ENCODE peak calls at places on chromosome 18, in eight cellular contexts. L is aorta; Y is CD4-positive, CD25-positive, alpha-beta regulatory T cell; G is RWPE2; W is lower lobe of right lung; Z is osteoblast; D is SK-N-SH; K is K562. H is an unnamed sample. For H3K9me3, the result is how much of the 10 kb centered on the place peaks cover.

GRCh38 chr18:49677762-49678398 is 116.0 kb downstream of the LIPG start:
- DNase-seq in L (no peak), Y (no peak), G (no peak), W (no peak), Z (no peak), D (no peak), K (no peak), H (no peak)

GRCh38 chr18:42072407-42072806 is 117.4 kb downstream of the PIK3C3 start:
- DNase-seq in L (no peak), Y (no peak), G (no peak), W (no peak), Z (no peak), D (no peak), K (no peak), H (no peak)

GRCh38 chr18:78123144-78123909 is 856.3 kb upstream of the SALL3 start:
- DNase-seq in L (no peak), Y (no peak), G (no peak), W (no peak), Z (no peak), D (no peak), K (no peak), H (no peak)

GRCh38 chr18:11955299-11956029 is 25.8 kb upstream of the IMPA2 start:
- DNase-seq in L (peak), Y (no peak), G (no peak), W (peak), Z (peak), D (no peak), K (peak), H (no peak)

GRCh38 chr18:65988972-65989371 is 238.2 kb downstream of the CDH7 start:
- DNase-seq in L (no peak), Y (no peak), G (no peak), W (no peak), Z (no peak), D (no peak), K (no peak), H (no peak)

GRCh38 chr18:48446582-48447225 is 37.5 kb upstream of the ZBTB7C start:
- DNase-seq in L (peak), Y (no peak), G (peak), W (peak), Z (peak), D (peak), K (peak), H (peak)

GRCh38 chr18:31232000-31232399 is 69.3 kb upstream of the DSC1 start:
- DNase-seq in L (no peak), Y (no peak), G (no peak), W (no peak), Z (no peak), D (no peak), K (no peak), H (no peak)

GRCh38 chr18:46619559-46619958 is 37.5 kb downstream of the LOXHD1 start:
- DNase-seq in L (no peak), Y (no peak), G (no peak), W (no peak), Z (no peak), D (no peak), K (no peak), H (no peak)

GRCh38 chr18:66759017-66759416 is 155.1 kb upstream of the CDH19 start:
- DNase-seq in L (no peak), Y (no peak), G (no peak), W (no peak), Z (no peak), D (no peak), K (no peak), H (no peak)

GRCh38 chr18:44474596-44474995 is 206.1 kb upstream of the SETBP1 start:
- DNase-seq in L (no peak), Y (no peak), G (no peak), W (no peak), Z (no peak), D (no peak), K (no peak), H (no peak)

GRCh38 chr18:26034850-26035497 is 55.4 kb downstream of the SS18 start:
- DNase-seq in L (no peak), Y (no peak), G (no peak), W (no peak), Z (no peak), D (no peak), K (no peak), H (no peak)

GRCh38 chr18:5060543-5060942 is 136.5 kb downstream of the AKAIN1 start:
- DNase-seq in L (no peak), Y (no peak), G (no peak), W (no peak), Z (no peak), D (no peak), K (no peak), H (no peak)

GRCh38 chr18:49972535-49972934 is 159.2 kb upstream of the ACAA2 start:
- DNase-seq in L (no peak), Y (no peak), G (no peak), W (no peak), Z (no peak), D (no peak), K (no peak), H (no peak)

GRCh38 chr18:54984908-54985307 is 25.6 kb upstream of the CCDC68 start:
- DNase-seq in L (no peak), Y (no peak), G (no peak), W (no peak), Z (no peak), D (no peak), K (no peak), H (no peak)

GRCh38 chr18:54981076-54981475 is 21.8 kb upstream of the CCDC68 start:
- DNase-seq in L (no peak), Y (no peak), G (no peak), W (no peak), Z (no peak), D (peak), K (no peak), H (no peak)

DNA sequence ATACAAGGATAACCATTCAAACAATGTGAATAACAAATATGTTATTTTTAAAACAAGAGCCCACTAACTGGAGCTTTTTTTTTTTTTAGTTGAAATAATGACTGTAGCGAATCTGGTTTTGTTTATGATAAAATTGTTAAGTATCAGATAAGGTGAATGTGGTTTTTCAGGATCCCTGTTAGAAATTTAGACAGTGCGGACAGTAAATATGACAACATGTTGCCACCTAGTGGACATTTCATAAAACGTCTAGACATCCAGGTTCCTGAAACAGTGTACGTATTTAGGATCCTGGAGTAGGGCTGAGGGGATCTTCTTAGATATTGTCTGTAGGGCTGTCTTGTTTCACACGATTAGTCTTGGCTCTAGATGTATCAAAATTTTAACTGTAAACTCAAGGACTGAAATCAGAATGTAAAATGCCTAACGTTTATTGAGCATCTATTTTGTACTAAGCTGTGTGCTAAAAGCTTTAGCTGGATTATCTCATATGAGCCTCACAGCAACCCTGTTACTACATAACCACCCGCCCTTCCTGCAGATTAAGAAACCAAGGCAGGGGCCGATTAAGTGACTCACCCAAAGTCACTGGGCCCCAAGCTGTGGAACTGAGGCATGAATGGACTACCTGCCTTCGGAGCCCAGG is 23.9 kb upstream of the CCDC68 start:
- DNase-seq in L (no peak), Y (no peak), G (no peak), W (no peak), Z (no peak), D (peak), K (peak), H (peak)
- H3K9me3 ChIP-seq in L (under half), Y (under half), G (under half), W (under half), Z (under half), D (under half), K (under half), H (under half)

GRCh38 chr18:10228380-10228779 is 226.1 kb upstream of the APCDD1 start:
- DNase-seq in L (no peak), Y (no peak), G (no peak), W (no peak), Z (no peak), D (no peak), K (no peak), H (no peak)
- H3K9me3 ChIP-seq in L (under half), Y (under half), G (under half), W (under half), Z (under half), D (under half), K (under half), H (under half)

GRCh38 chr18:79900610-79901570 is 50.6 kb downstream of the SLC66A2 start:
- DNase-seq in L (peak), Y (no peak), G (peak), W (no peak), Z (peak), D (peak), K (no peak), H (no peak)

GRCh38 chr18:79897940-79898625 is 53.4 kb downstream of the SLC66A2 start:
- DNase-seq in L (no peak), Y (no peak), G (no peak), W (no peak), Z (peak), D (no peak), K (no peak), H (no peak)

GRCh38 chr18:79899609-79900435 is 51.6 kb downstream of the SLC66A2 start:
- DNase-seq in L (peak), Y (no peak), G (peak), W (no peak), Z (peak), D (no peak), K (no peak), H (no peak)

GRCh38 chr18:79896746-79897145 is 54.7 kb downstream of the SLC66A2 start:
- DNase-seq in L (no peak), Y (no peak), G (no peak), W (no peak), Z (peak), D (no peak), K (no peak), H (no peak)

GRCh38 chr18:79898952-79899608 is 52.4 kb downstream of the SLC66A2 start:
- DNase-seq in L (no peak), Y (no peak), G (peak), W (no peak), Z (peak), D (no peak), K (no peak), H (no peak)
- H3K9me3 ChIP-seq in L (under half), Y (under half), G (under half), W (under half), Z (under half), D (under half), K (under half), H (under half)

DNA sequence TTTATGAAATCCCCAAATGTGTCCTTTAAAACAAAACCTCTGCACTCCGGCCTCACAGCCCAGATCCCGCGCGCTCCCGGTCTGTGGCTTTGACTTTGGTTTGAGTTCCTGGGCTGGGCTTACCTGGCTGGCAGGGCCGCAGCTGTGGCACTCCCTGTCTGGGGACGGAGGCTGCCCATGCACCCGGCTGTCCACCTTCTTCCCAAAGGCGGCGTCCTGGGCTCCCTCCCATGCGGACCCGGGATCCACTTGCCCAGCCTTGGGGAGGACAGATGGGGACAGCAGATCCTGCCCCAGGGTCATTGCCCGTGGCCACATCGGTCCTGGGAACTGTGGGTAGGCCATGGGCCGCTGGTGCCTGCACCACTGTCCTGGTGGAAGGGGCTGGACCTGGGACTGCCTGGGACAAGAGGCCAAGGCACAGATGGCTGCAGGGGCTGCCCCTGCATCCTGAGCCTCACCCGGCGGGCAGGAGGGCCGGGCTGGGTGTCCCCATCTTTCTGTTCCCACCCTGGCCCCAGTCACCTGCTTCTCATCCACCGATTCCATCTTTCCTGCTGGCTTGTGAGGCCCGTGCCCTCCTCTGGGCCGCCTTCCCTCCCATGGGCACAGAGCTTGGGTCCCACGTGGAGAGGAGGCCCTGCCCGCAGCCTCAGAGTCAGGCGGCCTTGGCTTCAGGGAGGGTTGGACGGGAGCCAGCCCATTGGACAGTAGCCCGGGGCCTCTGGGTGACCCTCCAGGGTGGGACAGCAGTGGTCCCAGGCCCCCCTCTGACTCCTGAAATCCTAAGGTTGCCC is 27.7 kb downstream of the NFATC1 start:
- DNase-seq in L (no peak), Y (no peak), G (no peak), W (no peak), Z (peak), D (no peak), K (no peak), H (no peak)
- H3K9me3 ChIP-seq in L (under half), Y (under half), G (under half), W (under half), Z (under half), D (under half), K (under half), H (under half)

GRCh38 chr18:35311506-35311905 is 21.5 kb upstream of the ZSCAN30 start:
- DNase-seq in L (no peak), Y (no peak), G (no peak), W (no peak), Z (no peak), D (no peak), K (no peak), H (no peak)

GRCh38 chr18:35303610-35304009 is 13.6 kb upstream of the ZSCAN30 start:
- DNase-seq in L (no peak), Y (no peak), G (no peak), W (no peak), Z (no peak), D (no peak), K (no peak), H (no peak)

DNA sequence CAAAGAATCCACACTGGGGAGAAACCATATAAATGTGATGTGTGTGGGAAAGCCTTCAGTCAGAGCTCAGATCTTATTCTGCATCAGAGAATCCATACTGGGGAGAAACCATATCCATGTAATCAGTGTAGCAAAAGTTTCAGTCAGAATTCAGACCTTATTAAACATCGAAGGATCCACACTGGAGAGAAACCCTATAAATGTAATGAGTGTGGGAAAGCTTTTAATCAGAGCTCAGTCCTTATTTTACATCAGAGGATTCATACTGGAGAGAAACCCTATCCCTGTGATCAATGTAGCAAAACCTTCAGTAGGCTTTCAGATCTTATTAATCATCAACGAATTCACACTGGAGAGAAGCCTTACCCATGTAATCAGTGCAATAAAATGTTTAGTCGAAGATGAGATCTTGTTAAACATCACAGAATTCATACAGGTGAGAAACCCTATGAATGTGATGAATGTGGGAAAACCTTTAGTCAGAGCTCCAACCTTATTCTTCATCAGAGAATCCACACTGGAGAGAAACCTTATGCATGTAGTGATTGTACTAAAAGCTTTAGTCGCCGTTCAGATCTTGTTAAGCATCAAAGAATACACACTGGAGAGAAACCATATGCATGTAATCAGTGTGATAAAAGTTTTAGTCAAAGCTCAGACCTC is 16.7 kb upstream of the ZSCAN30 start:
- DNase-seq in L (no peak), Y (no peak), G (no peak), W (no peak), Z (no peak), D (no peak), K (no peak), H (no peak)
- H3K9me3 ChIP-seq in L (under half), Y (half or more), G (under half), W (half or more), Z (half or more), D (under half), K (under half), H (half or more)

GRCh38 chr18:35256947-35257346 is 16.1 kb downstream of the ZNF397 start:
- DNase-seq in L (no peak), Y (no peak), G (no peak), W (no peak), Z (no peak), D (no peak), K (no peak), H (no peak)
- H3K9me3 ChIP-seq in L (under half), Y (under half), G (under half), W (under half), Z (under half), D (under half), K (under half), H (under half)